ENCODE peak calls at places on chromosome 17, in eight cellular contexts. Q is C1 segment of cervical spinal cord, O is HuH-7.5, V is MCF 10A, D is amniotic stem cell, M is KBM-7, N is activated T-helper 1 cell treated with Interleukin-2 at 50 U/mL for 16 hours, C is NCI-H1092 treated with DMSO at 0.1 percent for 48 hours. J is an unnamed sample.

GRCh38 chr17:80970044-80970761 is 21.4 kb upstream of the CHMP6 start:
- DNase-seq in C (peak), N (peak), M (peak), D (no peak), O (peak), Q (no peak), V (peak), J (peak)

GRCh38 chr17:61488878-61489718 is 36.9 kb downstream of the TBX4 start:
- DNase-seq in O (peak), D (no peak), M (no peak), Q (no peak), C (no peak), V (no peak), N (no peak), J (no peak)

GRCh38 chr17:50271173-50271750 is 3.0 kb upstream of the TMEM92 start:
- DNase-seq in O (no peak), M (no peak), V (no peak), C (no peak), N (no peak), D (no peak), Q (no peak), J (no peak)

GRCh38 chr17:13575922-13576419 is 25.8 kb downstream of the HS3ST3A1 start:
- DNase-seq in D (no peak), O (no peak), Q (no peak), N (no peak), C (no peak), V (no peak), M (no peak), J (no peak)

GRCh38 chr17:49880291-49881053 is 32.6 kb upstream of the TAC4 start:
- DNase-seq in D (peak), O (peak), Q (no peak), C (peak), M (peak), V (peak), N (peak), J (peak)

GRCh38 chr17:41882756-41883155 is 17.5 kb upstream of the KLHL11 start:
- DNase-seq in V (no peak), N (no peak), O (no peak), C (no peak), Q (no peak), D (no peak), M (no peak), J (no peak)

GRCh38 chr17:10674696-10675095 is 17.6 kb upstream of the MYH3 start:
- DNase-seq in Q (no peak), D (no peak), M (no peak), N (no peak), C (no peak), O (no peak), V (no peak), J (no peak)

GRCh38 chr17:77376795-77377751 is 236.3 kb downstream of the SEC14L1 start:
- DNase-seq in N (no peak), O (no peak), Q (no peak), V (no peak), C (peak), D (no peak), M (no peak), J (no peak)

GRCh38 chr17:50689956-50690886 is 17.5 kb downstream of the ANKRD40 start:
- DNase-seq in Q (peak), C (no peak), D (no peak), M (no peak), N (no peak), O (no peak), V (peak), J (no peak)

GRCh38 chr17:71023631-71024030 is 854.3 kb downstream of the KCNJ2 start:
- DNase-seq in Q (no peak), V (no peak), M (no peak), N (no peak), D (no peak), C (peak), O (no peak), J (no peak)

J was measured in activated effector memory CD4-positive, alpha-beta T cell treated with Interleukin-2 at 50 U/mL for 16 hours.